ENCODE peak calls at places on chromosome 9, in nine cellular contexts. K, S, R, Z, L, H, B, T and X are unnamed samples. For H3K4me1, the result is how much of the 10 kb centered on the place peaks cover.

GRCh38 chr9:34431661-34432060 is 26.7 kb downstream of the FAM219A start:
- DNase-seq in R (no peak), S (no peak), Z (no peak), L (no peak), T (no peak), H (no peak), K (no peak), B (no peak), X (no peak)

GRCh38 chr9:22119537-22120167 is 110.5 kb upstream of the CDKN2B start:
- DNase-seq in B (no peak), S (no peak), L (peak), Z (no peak), R (peak), K (no peak), T (no peak), H (no peak), X (no peak)

GRCh38 chr9:74953235-74953741 is 576 bp upstream of the C9orf40 start:
- DNase-seq in R (peak), H (no peak), T (no peak), K (no peak), S (no peak), Z (no peak), B (peak), L (no peak), X (no peak)

GRCh38 chr9:1047605-1048235 is 2.4 kb upstream of the DMRT2 start:
- DNase-seq in K (no peak), Z (no peak), T (no peak), H (no peak), L (no peak), B (peak), R (peak), S (no peak), X (no peak)

GRCh38 chr9:78369644-78370219 is 72.8 kb downstream of the PSAT1 start:
- DNase-seq in T (peak), Z (peak), L (peak), K (peak), R (peak), S (peak), H (peak), B (peak), X (peak)

GRCh38 chr9:69919461-69920061 is 98.9 kb downstream of the CFAP95 start:
- DNase-seq in S (no peak), B (no peak), H (no peak), R (peak), L (peak), Z (no peak), T (no peak), K (no peak), X (no peak)

GRCh38 chr9:21684831-21685362 is 117.5 kb upstream of the MTAP start:
- DNase-seq in B (no peak), R (no peak), K (no peak), T (no peak), Z (no peak), H (peak), L (peak), S (no peak), X (no peak)

GRCh38 chr9:96453625-96454024 is 3.7 kb downstream of the HABP4 start:
- DNase-seq in L (peak), R (peak), B (no peak), T (no peak), H (no peak), S (no peak), K (no peak), Z (no peak), X (no peak)

GRCh38 chr9:72480931-72481330 is 40.5 kb upstream of the TMC1 start:
- DNase-seq in R (no peak), L (no peak), Z (no peak), H (no peak), S (no peak), K (no peak), T (no peak), B (no peak), X (no peak)

GRCh38 chr9:109310486-109310901 is 10.4 kb downstream of the EPB41L4B start:
- DNase-seq in K (no peak), B (no peak), Z (no peak), H (no peak), L (no peak), S (no peak), R (no peak), T (no peak), X (no peak)

GRCh38 chr9:77020438-77021264 is 1.2 kb downstream of the FOXB2 start:
- DNase-seq in K (no peak), S (no peak), B (no peak), R (no peak), T (no peak), L (peak), H (no peak), Z (no peak), X (peak)

GRCh38 chr9:65435464-65435863 is 150.5 kb upstream of the FOXD4L5 start:
- DNase-seq in L (no peak), T (no peak), S (no peak), B (no peak), K (no peak), Z (no peak), H (no peak), R (no peak), X (no peak)

GRCh38 chr9:33225319-33226152 is 14.4 kb upstream of the SPINK4 start:
- DNase-seq in Z (peak), S (peak), K (peak), B (peak), H (peak), R (peak), L (peak), T (no peak), X (no peak)

GRCh38 chr9:93028448-93029006 is 30.0 kb upstream of the SUSD3 start:
- DNase-seq in R (peak), L (no peak), T (no peak), S (no peak), H (no peak), K (peak), Z (no peak), B (no peak), X (no peak)

GRCh38 chr9:120191141-120191540 is 388.8 kb downstream of the CDK5RAP2 start:
- DNase-seq in R (no peak), L (no peak), Z (no peak), T (no peak), B (no peak), S (no peak), H (no peak), K (no peak), X (no peak)

GRCh38 chr9:99003308-99003707 is 59.6 kb downstream of the COL15A1 start:
- DNase-seq in R (no peak), S (peak), H (no peak), T (no peak), K (peak), B (no peak), L (no peak), Z (no peak), X (no peak)

GRCh38 chr9:120583958-120584369 is 4.0 kb upstream of the CDK5RAP2 start:
- DNase-seq in R (peak), T (no peak), Z (no peak), B (peak), K (no peak), H (peak), S (peak), L (peak), X (no peak)

GRCh38 chr9:83707518-83707767 is 315 bp downstream of the UBQLN1 start:
- DNase-seq in L (no peak), B (no peak), T (no peak), S (peak), Z (peak), K (no peak), R (no peak), H (no peak), X (peak)

GRCh38 chr9:14383296-14383695 is 69.4 kb upstream of the NFIB start:
- DNase-seq in L (no peak), R (no peak), H (no peak), T (no peak), K (no peak), S (no peak), Z (no peak), B (no peak), X (no peak)

GRCh38 chr9:18061856-18062255 is 412.1 kb upstream of the ADAMTSL1 start:
- DNase-seq in R (no peak), L (no peak), H (no peak), K (no peak), S (no peak), Z (no peak), B (no peak), T (no peak), X (no peak)

GRCh38 chr9:113564804-113565237 is 101.3 kb downstream of the RGS3 start:
- DNase-seq in T (peak), H (peak), K (no peak), S (peak), B (peak), Z (no peak), R (no peak), L (peak), X (peak)

GRCh38 chr9:1982074-1982473 is 33.1 kb upstream of the SMARCA2 start:
- DNase-seq in B (no peak), Z (no peak), K (no peak), S (no peak), H (no peak), T (no peak), L (no peak), R (no peak), X (no peak)

GRCh38 chr9:98860871-98861293 is 53.4 kb downstream of the GALNT12 start:
- DNase-seq in Z (peak), S (peak), B (peak), K (no peak), R (no peak), L (peak), H (peak), T (peak), X (peak)

GRCh38 chr9:93071464-93071863 is 13.0 kb downstream of the SUSD3 start:
- DNase-seq in Z (no peak), K (no peak), T (no peak), H (no peak), S (no peak), B (no peak), R (peak), L (peak), X (no peak)

GRCh38 chr9:93093449-93094293 is 2.3 kb upstream of the CARD19 start:
- DNase-seq in R (peak), K (no peak), Z (no peak), B (peak), L (no peak), S (peak), T (no peak), H (no peak), X (peak)

GRCh38 chr9:106557996-106558667 is 304.8 kb upstream of the ZNF462 start:
- DNase-seq in R (no peak), S (no peak), T (no peak), Z (no peak), L (no peak), B (no peak), H (no peak), K (no peak), X (no peak)

GRCh38 chr9:98944130-98945074 is 695 bp downstream of the COL15A1 start:
- DNase-seq in T (peak), B (no peak), L (no peak), R (no peak), H (peak), K (no peak), S (peak), Z (no peak), X (peak)

GRCh38 chr9:130430734-130431535 is 13.8 kb upstream of the ASS1 start:
- DNase-seq in Z (no peak), L (no peak), S (no peak), K (no peak), H (no peak), T (no peak), B (no peak), R (no peak), X (no peak)

GRCh38 chr9:101476576-101477208 is 41.1 kb upstream of the ALDOB start:
- DNase-seq in L (no peak), T (no peak), K (no peak), R (no peak), H (no peak), S (no peak), B (no peak), Z (no peak), X (no peak)

GRCh38 chr9:117464941-117465616 is 50.2 kb upstream of the ASTN2 start:
- DNase-seq in Z (no peak), H (no peak), S (no peak), L (no peak), B (no peak), K (no peak), R (no peak), T (no peak), X (no peak)

GRCh38 chr9:117156150-117156688 is 258.6 kb downstream of the ASTN2 start:
- DNase-seq in B (no peak), K (no peak), T (no peak), R (no peak), L (no peak), S (no peak), Z (no peak), H (no peak), X (no peak)

GRCh38 chr9:107425110-107426025 is 64.2 kb downstream of the KLF4 start:
- DNase-seq in Z (peak), T (peak), S (peak), B (peak), K (peak), L (peak), H (peak), R (peak), X (peak)

GRCh38 chr9:78017294-78017693 is 14.3 kb downstream of the GNAQ start:
- DNase-seq in L (no peak), H (no peak), K (no peak), B (no peak), R (no peak), T (no peak), S (no peak), Z (no peak), X (no peak)

DNA sequence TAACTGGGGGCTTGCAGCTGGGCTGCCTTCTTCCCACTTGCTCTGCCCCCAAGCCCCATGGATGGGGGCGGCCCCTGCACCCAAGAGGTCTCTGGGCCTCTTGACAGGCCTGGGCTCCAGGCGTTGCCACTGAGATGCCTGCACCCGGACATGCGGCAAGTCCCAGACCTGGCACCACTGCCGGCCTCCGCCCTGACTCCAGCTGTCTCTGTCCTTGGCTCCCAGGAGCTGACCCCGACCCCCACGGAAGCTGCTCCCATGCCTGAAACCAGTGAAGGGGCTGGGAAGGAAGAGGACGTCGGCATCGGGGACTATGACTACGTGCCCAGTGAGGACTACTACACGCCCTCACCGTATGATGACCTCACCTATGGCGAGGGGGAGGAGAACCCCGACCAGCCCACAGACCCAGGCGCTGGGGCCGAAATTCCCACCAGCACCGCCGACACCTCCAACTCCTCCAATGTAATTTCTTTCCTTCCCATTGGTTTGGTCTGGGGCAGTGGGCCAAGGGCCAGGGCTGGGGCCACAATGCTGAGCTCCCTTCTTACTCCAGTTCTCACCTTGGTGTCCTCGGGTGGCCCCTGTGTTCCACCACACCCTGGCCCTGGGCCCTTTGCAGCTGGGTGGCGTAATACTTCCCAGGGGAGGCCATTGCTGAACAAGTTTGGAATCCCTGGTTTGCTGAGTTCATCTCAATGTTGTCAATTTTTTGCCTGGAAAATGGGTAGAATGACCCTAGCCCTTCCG is 88.6 kb downstream of the COL5A1 start:
- DNase-seq in R (no peak), T (peak), K (no peak), Z (peak), L (no peak), H (no peak), B (no peak), S (no peak), X (no peak)
- H3K27ac ChIP-seq in R (no peak), T (peak), K (no peak), Z (no peak), L (no peak), H (no peak), B (no peak), S (no peak), X (no peak)

DNA sequence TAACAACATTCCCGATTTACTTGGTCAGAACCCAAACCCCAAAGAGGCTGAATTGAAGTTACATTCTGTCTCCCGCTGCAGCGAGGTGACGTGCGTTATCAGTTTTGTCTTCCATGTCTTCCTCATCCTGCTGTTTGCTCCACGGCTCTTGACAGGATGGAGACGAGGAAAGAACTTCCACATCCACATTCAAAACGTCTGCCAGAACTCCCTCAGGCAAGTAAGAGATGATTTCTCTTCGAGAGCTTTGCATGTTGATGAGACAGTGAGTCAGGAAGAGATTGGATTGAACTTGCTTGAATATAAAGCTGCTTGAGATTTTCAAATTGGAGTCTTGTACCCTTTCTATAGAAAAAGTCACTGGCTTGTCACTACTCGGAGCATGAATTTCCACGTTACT is 242.6 kb downstream of the AUH start:
- DNase-seq in H (no peak), T (no peak), K (no peak), Z (no peak), B (no peak), R (no peak), L (peak), S (no peak), X (no peak)
- H3K4me3 ChIP-seq in H (no peak), T (no peak), K (no peak), Z (peak), B (no peak), R (no peak), L (no peak), S (no peak), X (no peak)

DNA sequence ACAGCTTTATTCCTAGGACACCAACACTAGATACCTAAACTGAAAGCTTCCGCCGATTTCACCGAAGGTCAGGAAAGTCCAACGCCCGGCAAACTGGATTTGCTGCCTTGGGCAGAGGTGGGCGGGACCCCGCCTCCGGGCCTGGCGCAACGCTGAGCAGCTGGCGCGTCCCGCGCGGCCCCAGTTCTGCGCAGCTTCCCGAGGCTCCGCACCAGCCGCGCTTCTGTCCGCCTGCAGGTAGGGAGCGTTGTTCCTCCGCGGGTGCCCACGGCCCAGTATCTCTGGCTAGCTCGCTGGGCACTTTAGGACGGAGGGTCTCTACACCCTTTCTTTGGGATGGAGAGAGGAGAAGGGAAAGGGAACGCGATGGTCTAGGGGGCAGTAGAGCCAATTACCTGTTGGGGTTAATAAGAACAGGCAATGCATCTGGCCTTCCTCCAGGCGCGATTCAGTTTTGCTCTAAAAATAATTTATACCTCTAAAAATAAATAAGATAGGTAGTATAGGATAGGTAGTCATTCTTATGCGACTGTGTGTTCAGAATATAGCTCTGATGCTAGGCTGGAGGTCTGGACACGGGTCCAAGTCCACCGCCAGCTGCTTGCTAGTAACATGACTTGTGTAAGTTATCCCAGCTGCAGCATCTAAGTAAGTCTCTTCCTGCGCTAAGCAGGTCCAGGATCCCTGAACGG is at the start of gene CD274:
- DNase-seq in R (peak), H (peak), T (peak), B (peak), K (peak), Z (peak), S (peak), L (peak), X (peak)
- H3K4me1 ChIP-seq in R (under half), H (under half), T (half or more), B (under half), K (under half), Z (under half), S (under half), L (under half), X (under half)

GRCh38 chr9:42378418-42378815 is 195.0 kb downstream of the SPATA31A6 start:
- DNase-seq in K (no peak), R (no peak), H (no peak), T (no peak), L (no peak), S (no peak), B (no peak), Z (no peak), X (no peak)
- H3K27ac ChIP-seq in K (no peak), R (no peak), H (no peak), T (no peak), L (no peak), S (no peak), B (no peak), Z (no peak), X (no peak)

GRCh38 chr9:127262621-127263020 is 2.0 kb upstream of the GARNL3 start:
- DNase-seq in H (no peak), T (no peak), R (no peak), S (no peak), B (no peak), L (no peak), Z (no peak), K (no peak), X (no peak)
- H3K4me3 ChIP-seq in H (no peak), T (no peak), R (no peak), S (no peak), B (no peak), L (no peak), Z (no peak), K (no peak), X (no peak)

GRCh38 chr9:122944960-122945888 is 4.4 kb downstream of the RABGAP1 start:
- DNase-seq in S (no peak), B (no peak), Z (no peak), H (no peak), R (no peak), T (no peak), L (no peak), K (no peak), X (no peak)
- H3K4me1 ChIP-seq in S (under half), B (under half), Z (under half), H (under half), R (under half), T (under half), L (under half), K (under half), X (under half)